ENCODE peak calls at places on chromosomes 3 and 15, in eight cellular contexts. N, F, E, H, S, G, C and V are unnamed samples.

GRCh38 chr3:77530870-77531269 is 491.0 kb downstream of the ROBO2 start:
- DNase-seq in C (peak), S (no peak), H (no peak), E (no peak), N (no peak), F (peak), G (no peak), V (no peak)

GRCh38 chr15:37765809-37766208 is 168.6 kb upstream of the TMCO5A start:
- DNase-seq in F (peak), H (peak), S (no peak), C (no peak), E (peak), G (no peak), N (no peak), V (no peak)

GRCh38 chr3:160822931-160823330 is 66.9 kb downstream of the PPM1L start:
- DNase-seq in E (no peak), F (no peak), N (no peak), G (no peak), C (no peak), H (no peak), S (no peak), V (no peak)

GRCh38 chr15:45885801-45886200 is 251.0 kb downstream of the SQOR start:
- DNase-seq in N (no peak), F (no peak), G (no peak), C (no peak), H (no peak), S (no peak), E (no peak), V (no peak)

GRCh38 chr15:75230524-75231371 is 27.4 kb upstream of the GOLGA6C start:
- DNase-seq in S (no peak), C (no peak), E (no peak), N (no peak), H (no peak), G (peak), F (no peak), V (no peak)

GRCh38 chr3:174191895-174192294 is 667.2 kb upstream of the NAALADL2 start:
- DNase-seq in E (no peak), F (no peak), S (no peak), C (no peak), N (no peak), H (no peak), G (no peak), V (no peak)

GRCh38 chr3:112848196-112848595 is 1.5 kb upstream of the CD200R1L start:
- DNase-seq in H (no peak), S (no peak), G (no peak), E (no peak), N (no peak), C (no peak), F (no peak), V (no peak)

GRCh38 chr3:53772562-53773329 is 73.5 kb downstream of the CHDH start:
- DNase-seq in F (no peak), N (no peak), G (no peak), C (no peak), S (no peak), E (peak), H (no peak), V (peak)

GRCh38 chr3:13080591-13080990 is 7.4 kb upstream of the IQSEC1 start:
- DNase-seq in E (no peak), C (no peak), H (no peak), S (no peak), G (no peak), F (peak), N (no peak), V (no peak)

GRCh38 chr15:60804986-60805949 is 326.3 kb upstream of the ICE2 start:
- DNase-seq in E (peak), C (no peak), F (peak), S (no peak), N (no peak), H (no peak), G (no peak), V (no peak)

GRCh38 chr3:12653772-12654171 is 10.1 kb downstream of the RAF1 start:
- DNase-seq in F (no peak), G (no peak), N (no peak), E (no peak), H (no peak), S (no peak), C (no peak), V (no peak)